ENCODE peak calls at places on chromosomes 7 and 10, in seven cellular contexts. Y is Daoy; R is islet precursor cell; U is stimulated activated CD8-positive, alpha-beta memory T cell treated with anti-CD3 and anti-CD28 coated beads, Interleukin-2, amount 100 ng/mL, for 48 hours; G is stromal cell of bone marrow; S is activated T-helper 1 cell treated with anti-CD3 and anti-CD28 coated beads, Interleukin-12 subunit alpha, Interleukin-12 subunit beta, Interleukin-2, Interleukin-4 antibody, amounts not matched to agents 30 ng/mL and 10 ng/mL and 1 ng/mL, durations not matched to agents 14 hours and 24 hours and 36 hours; M is kidney tubule cell. V is an unnamed sample.

GRCh38 chr7:44748948-44749731 is 493 bp downstream of the ZMIZ2 start:
- DNase-seq in R (no peak), S (no peak), Y (peak; percentile 39), M (peak; percentile 30), G (no peak), U (peak; percentile 17), V (no peak)

GRCh38 chr10:93752761-93753160 is 5.0 kb upstream of the LGI1 start:
- DNase-seq in Y (peak; percentile 48), R (peak; percentile 79), M (peak; percentile 86), S (no peak), G (peak; percentile 70), U (no peak), V (no peak)

GRCh38 chr10:84510121-84510520 is 181.7 kb downstream of the CCSER2 start:
- DNase-seq in U (no peak), R (no peak), M (peak; percentile 41), G (no peak), S (no peak), Y (peak; percentile 30), V (no peak)

GRCh38 chr7:90345548-90346319 is 782 bp upstream of the GTPBP10 start:
- DNase-seq in Y (peak; percentile 21), S (no peak), U (no peak), G (peak; percentile 13), M (peak; percentile 56), R (peak; percentile 55), V (no peak)

GRCh38 chr10:126135177-126135576 is 238.8 kb downstream of the FANK1 start:
- DNase-seq in R (peak; percentile 38), G (no peak), U (no peak), S (no peak), M (no peak), Y (peak; percentile 17), V (no peak)

GRCh38 chr7:155141562-155141961 is 71.4 kb downstream of the HTR5A start:
- DNase-seq in R (no peak), M (no peak), U (no peak), G (no peak), S (no peak), Y (no peak), V (no peak)

GRCh38 chr10:43694526-43694925 is 45.8 kb upstream of the ZNF32 start:
- DNase-seq in S (no peak), U (no peak), G (no peak), Y (no peak), M (no peak), R (no peak), V (no peak)

GRCh38 chr7:100477871-100478248 is 1.2 kb downstream of the TSC22D4 start:
- DNase-seq in M (no peak), U (no peak), Y (no peak), S (no peak), R (no peak), G (no peak), V (no peak)

GRCh38 chr10:116138897-116139296 is 134.1 kb downstream of the GFRA1 start:
- DNase-seq in U (no peak), M (peak; percentile 57), R (no peak), G (no peak), Y (no peak), S (no peak), V (no peak)

GRCh38 chr10:78139336-78139735 is 105.7 kb downstream of the RPS24 start:
- DNase-seq in R (peak; percentile 48), U (no peak), M (no peak), G (no peak), Y (no peak), S (no peak), V (no peak)

GRCh38 chr10:88565072-88565471 is 18.0 kb downstream of the RNLS start:
- DNase-seq in M (peak; percentile 42), Y (no peak), U (no peak), S (no peak), G (no peak), R (no peak), V (no peak)

GRCh38 chr10:92839191-92840085 is 8.9 kb upstream of the EXOC6 start:
- DNase-seq in M (peak; percentile 29), U (peak; percentile 54), Y (peak; percentile 70), R (peak; percentile 71), G (no peak), S (peak; percentile 19), V (peak; percentile 18)

GRCh38 chr7:31413735-31414134 is 73.2 kb upstream of the NEUROD6 start:
- DNase-seq in Y (no peak), R (no peak), M (no peak), G (no peak), S (no peak), U (no peak), V (no peak)

V was measured in AG09319.